ENCODE peak calls at places on chromosomes 5 and 9, in ten cellular contexts. N, H, A, Q, U, Z, O, L, I and M are unnamed samples.

GRCh38 chr5:160398806-160399205 is 1.0 kb downstream of the FAM200C start:
- DNase-seq in N (no peak), H (no peak), A (no peak), Q (no peak), U (peak), Z (peak), O (no peak), L (peak), I (no peak), M (no peak)

GRCh38 chr5:67246108-67246507 is 49.5 kb upstream of the CD180 start:
- DNase-seq in N (peak), H (peak), A (no peak), Q (peak), U (peak), Z (peak), O (peak), L (peak), I (no peak), M (peak)

GRCh38 chr9:98230789-98231188 is 24.7 kb downstream of the TBC1D2 start:
- DNase-seq in N (no peak), H (no peak), A (peak), Q (peak), U (no peak), Z (no peak), O (no peak), L (no peak), I (no peak), M (no peak)

GRCh38 chr5:173328896-173329369 is 719 bp upstream of the STC2 start:
- DNase-seq in N (no peak), H (peak), A (no peak), Q (peak), U (peak), Z (peak), O (peak), L (peak), I (peak), M (peak)

GRCh38 chr9:129284607-129285291 is 106.7 kb upstream of the IER5L start:
- DNase-seq in N (no peak), H (no peak), A (peak), Q (no peak), U (no peak), Z (no peak), O (no peak), L (no peak), I (no peak), M (no peak)

GRCh38 chr5:159451197-159452052 is 121.1 kb upstream of the IL12B start:
- DNase-seq in N (no peak), H (no peak), A (no peak), Q (peak), U (peak), Z (peak), O (peak), L (peak), I (no peak), M (no peak)

GRCh38 chr5:76986828-76987526 is 34.1 kb downstream of the CRHBP start:
- DNase-seq in N (no peak), H (no peak), A (no peak), Q (no peak), U (no peak), Z (no peak), O (no peak), L (no peak), I (no peak), M (no peak)

GRCh38 chr5:137778772-137779564 is 24.8 kb upstream of the HNRNPA0 start:
- DNase-seq in N (peak), H (peak), A (no peak), Q (peak), U (peak), Z (peak), O (peak), L (peak), I (no peak), M (no peak)

GRCh38 chr5:174720612-174721521 is 3.5 kb upstream of the MSX2 start:
- DNase-seq in N (no peak), H (no peak), A (no peak), Q (no peak), U (no peak), Z (no peak), O (no peak), L (no peak), I (peak), M (peak)

GRCh38 chr9:19992556-19992955 is 203.7 kb upstream of the SLC24A2 start:
- DNase-seq in N (no peak), H (no peak), A (no peak), Q (peak), U (peak), Z (peak), O (no peak), L (peak), I (no peak), M (no peak)

GRCh38 chr5:78611161-78611605 is 37.4 kb downstream of the LHFPL2 start:
- DNase-seq in N (no peak), H (no peak), A (no peak), Q (no peak), U (no peak), Z (no peak), O (no peak), L (no peak), I (peak), M (no peak)

GRCh38 chr5:137753227-137753985 is 757 bp downstream of the HNRNPA0 start:
- DNase-seq in N (peak), H (no peak), A (peak), Q (no peak), U (peak), Z (no peak), O (no peak), L (no peak), I (no peak), M (peak)

GRCh38 chr5:84119252-84119651 is 265.4 kb downstream of the EDIL3 start:
- DNase-seq in N (no peak), H (no peak), A (no peak), Q (peak), U (no peak), Z (no peak), O (no peak), L (no peak), I (no peak), M (no peak)

GRCh38 chr9:133207540-133208170 is 1.4 kb downstream of the OBP2B start:
- DNase-seq in N (no peak), H (no peak), A (peak), Q (no peak), U (no peak), Z (no peak), O (no peak), L (no peak), I (no peak), M (no peak)

GRCh38 chr9:98161851-98162250 is 30.6 kb downstream of the CORO2A start:
- DNase-seq in N (no peak), H (no peak), A (no peak), Q (no peak), U (no peak), Z (no peak), O (no peak), L (no peak), I (no peak), M (no peak)

GRCh38 chr9:128916745-128917144 is 4.0 kb upstream of the PHYHD1 start:
- DNase-seq in N (no peak), H (no peak), A (no peak), Q (no peak), U (no peak), Z (no peak), O (no peak), L (no peak), I (no peak), M (no peak)

GRCh38 chr5:39231705-39232525 is 12.6 kb upstream of the FYB1 start:
- DNase-seq in N (no peak), H (peak), A (no peak), Q (peak), U (peak), Z (peak), O (peak), L (peak), I (no peak), M (no peak)

GRCh38 chr5:120985526-120985925 is 521.4 kb downstream of the PRR16 start:
- DNase-seq in N (no peak), H (no peak), A (no peak), Q (no peak), U (no peak), Z (no peak), O (no peak), L (no peak), I (no peak), M (no peak)

GRCh38 chr9:128085852-128086409 is 17.9 kb downstream of the SLC25A25 start:
- DNase-seq in N (no peak), H (no peak), A (no peak), Q (no peak), U (no peak), Z (no peak), O (no peak), L (no peak), I (no peak), M (no peak)

GRCh38 chr9:120846906-120847305 is 4.2 kb upstream of the PSMD5 start:
- DNase-seq in N (no peak), H (peak), A (no peak), Q (no peak), U (peak), Z (no peak), O (no peak), L (peak), I (no peak), M (no peak)

GRCh38 chr5:172450861-172451695 is 3.2 kb downstream of the SH3PXD2B start:
- DNase-seq in N (peak), H (peak), A (no peak), Q (peak), U (peak), Z (no peak), O (peak), L (peak), I (peak), M (peak)

GRCh38 chr9:83991355-83991754 is 10.8 kb downstream of the RMI1 start:
- DNase-seq in N (no peak), H (no peak), A (no peak), Q (no peak), U (no peak), Z (no peak), O (no peak), L (no peak), I (no peak), M (no peak)

GRCh38 chr5:175867587-175868347 is 3.6 kb upstream of the CPLX2 start:
- DNase-seq in N (no peak), H (no peak), A (no peak), Q (peak), U (peak), Z (no peak), O (no peak), L (peak), I (peak), M (no peak)

GRCh38 chr5:172417983-172418630 is 36.2 kb downstream of the SH3PXD2B start:
- DNase-seq in N (no peak), H (peak), A (peak), Q (peak), U (peak), Z (peak), O (peak), L (peak), I (no peak), M (no peak)

GRCh38 chr9:5902377-5902776 is 11.7 kb downstream of the MLANA start:
- DNase-seq in N (no peak), H (no peak), A (no peak), Q (no peak), U (no peak), Z (no peak), O (no peak), L (no peak), I (no peak), M (no peak)

GRCh38 chr5:1508679-1509290 is 15.0 kb downstream of the LPCAT1 start:
- DNase-seq in N (no peak), H (no peak), A (peak), Q (no peak), U (no peak), Z (no peak), O (no peak), L (no peak), I (peak), M (no peak)

GRCh38 chr5:172494630-172495505 is 40.5 kb upstream of the SH3PXD2B start:
- DNase-seq in N (no peak), H (no peak), A (no peak), Q (no peak), U (no peak), Z (no peak), O (no peak), L (no peak), I (peak), M (no peak)

GRCh38 chr9:69180670-69181069 is 6.6 kb downstream of the TJP2 start:
- DNase-seq in N (no peak), H (peak), A (no peak), Q (peak), U (peak), Z (peak), O (peak), L (peak), I (no peak), M (no peak)

GRCh38 chr9:33795819-33796218 is 458 bp downstream of the PRSS3 start:
- DNase-seq in N (no peak), H (no peak), A (no peak), Q (no peak), U (no peak), Z (no peak), O (no peak), L (no peak), I (no peak), M (no peak)

GRCh38 chr5:3036041-3036440 is 284.6 kb upstream of the IRX2 start:
- DNase-seq in N (no peak), H (no peak), A (no peak), Q (no peak), U (no peak), Z (no peak), O (no peak), L (no peak), I (no peak), M (no peak)

GRCh38 chr9:114053246-114054005 is 24.7 kb downstream of the AMBP start:
- DNase-seq in N (no peak), H (no peak), A (no peak), Q (no peak), U (no peak), Z (no peak), O (no peak), L (no peak), I (peak), M (no peak)

GRCh38 chr5:16776611-16777251 is 159.4 kb downstream of the MYO10 start:
- DNase-seq in N (peak), H (no peak), A (no peak), Q (no peak), U (peak), Z (no peak), O (no peak), L (no peak), I (peak), M (peak)
- TF ChIP-seq CTCF in N (peak), H (peak), A (peak), Q (no peak), U (peak), Z (peak), O (peak), L (no peak), I (peak), M (peak)

GRCh38 chr5:114790403-114790792 is 379.3 kb downstream of the TRIM36 start:
- DNase-seq in N (no peak), H (no peak), A (no peak), Q (no peak), U (no peak), Z (no peak), O (no peak), L (no peak), I (no peak), M (no peak)

DNA sequence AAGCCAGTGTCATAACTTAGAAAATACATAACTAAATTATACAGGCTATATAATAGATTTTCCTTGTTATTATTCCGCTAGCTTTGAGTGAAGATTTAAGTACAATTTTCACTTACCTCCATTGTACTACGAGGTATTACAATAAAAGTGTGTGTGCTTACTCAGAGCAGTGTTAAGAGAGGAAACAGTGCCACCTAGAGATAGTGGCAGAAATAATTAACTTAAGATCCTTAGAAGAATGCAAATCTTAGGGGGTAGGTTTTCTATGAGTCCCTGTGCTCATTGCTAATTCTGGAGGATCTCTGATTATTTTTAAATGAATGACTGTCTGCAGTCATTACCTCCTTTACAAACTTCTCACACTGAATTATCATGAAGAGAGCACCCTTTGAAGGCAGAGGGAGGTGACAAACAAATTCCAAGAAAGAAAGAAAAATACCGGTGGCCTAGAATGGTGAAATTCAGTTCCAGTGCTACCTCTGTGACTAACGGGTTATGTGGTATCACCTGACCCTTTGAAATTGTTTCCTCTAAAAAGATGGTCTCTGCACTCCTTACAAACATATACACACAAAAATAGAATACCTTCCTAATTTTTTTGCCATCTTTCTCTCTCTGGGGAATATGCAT is 379.8 kb downstream of the TRIM36 start:
- DNase-seq in N (no peak), H (no peak), A (no peak), Q (peak), U (peak), Z (no peak), O (peak), L (peak), I (no peak), M (no peak)
- TF ChIP-seq CTCF in N (peak), H (no peak), A (peak), Q (peak), U (no peak), Z (no peak), O (peak), L (no peak), I (peak), M (peak)

DNA sequence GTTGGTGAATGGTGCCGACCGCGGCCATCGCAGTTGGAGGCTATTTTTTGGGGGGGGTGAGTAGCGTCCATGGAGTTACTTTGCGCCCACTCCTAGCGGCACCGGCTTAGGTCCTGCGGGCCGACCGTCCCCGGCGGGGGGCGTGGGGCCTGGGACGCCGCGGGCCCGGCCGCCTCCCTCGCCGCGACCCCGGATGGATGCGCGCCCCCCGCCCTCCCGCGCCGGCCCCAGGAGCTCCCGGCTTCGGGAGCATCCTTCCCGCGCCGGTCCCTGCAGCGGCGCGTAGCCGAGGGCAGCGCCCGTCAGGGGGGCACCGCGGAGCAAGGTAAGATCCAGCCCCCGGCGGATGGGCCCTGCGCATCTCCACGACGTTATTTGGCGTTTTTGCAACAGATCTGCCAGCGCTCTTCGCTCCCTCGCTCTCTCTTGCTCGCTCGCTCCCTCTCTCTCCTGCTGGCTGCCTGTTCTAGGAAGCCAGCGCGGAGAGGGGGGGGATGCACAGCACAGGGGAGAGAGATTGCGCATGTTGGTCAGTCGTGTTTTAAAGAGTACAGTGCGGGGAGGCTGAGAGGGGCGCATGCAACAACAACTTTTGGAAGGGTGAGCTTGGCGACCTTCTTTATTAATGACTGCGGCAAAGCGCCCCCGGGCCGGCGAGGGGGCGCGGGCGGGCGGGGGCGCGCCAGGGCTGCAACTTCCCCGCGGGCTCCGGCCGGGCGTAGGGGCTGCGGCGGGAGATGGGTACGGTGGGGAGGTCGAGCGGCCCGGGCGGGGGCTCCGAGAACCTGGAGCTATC is 415 bp downstream of the JADE2 start:
- DNase-seq in N (peak), H (peak), A (peak), Q (peak), U (peak), Z (peak), O (peak), L (peak), I (peak), M (peak)
- TF ChIP-seq CTCF in N (no peak), H (no peak), A (no peak), Q (no peak), U (peak), Z (no peak), O (peak), L (peak), I (no peak), M (no peak)

GRCh38 chr5:96615223-96615622 is 47.0 kb upstream of the CAST start:
- DNase-seq in N (no peak), H (no peak), A (no peak), Q (no peak), U (peak), Z (peak), O (no peak), L (no peak), I (no peak), M (no peak)
- TF ChIP-seq CTCF in N (no peak), H (no peak), A (no peak), Q (no peak), U (no peak), Z (no peak), O (no peak), L (no peak), I (no peak), M (no peak)

GRCh38 chr9:27535701-27536118 is 6.1 kb upstream of the MOB3B start:
- DNase-seq in N (no peak), H (no peak), A (no peak), Q (no peak), U (no peak), Z (no peak), O (peak), L (no peak), I (peak), M (no peak)
- TF ChIP-seq CTCF in N (peak), H (no peak), A (no peak), Q (peak), U (peak), Z (no peak), O (peak), L (no peak), I (peak), M (no peak)